ENCODE peak calls at places on chromosomes 2 and 18, in five cellular contexts. R is heart left ventricle; H is CD8-positive, alpha-beta T cell; D is DND-41; P is psoas muscle. S is an unnamed sample. For H3K4me1, the result is how much of the 10 kb centered on the place peaks cover.

GRCh38 chr2:45780541-45781463 is 129.3 kb downstream of the PRKCE start:
- DNase-seq in H (no peak), D (no peak), R (no peak), P (no peak), S (no peak)

GRCh38 chr2:107989445-107989844 is 3.1 kb downstream of the SLC5A7 start:
- DNase-seq in H (no peak), R (no peak), D (no peak), P (no peak), S (no peak)

GRCh38 chr2:101012706-101013181 is 10.7 kb downstream of the RPL31 start:
- DNase-seq in D (peak), P (no peak), H (peak), R (no peak), S (no peak)

GRCh38 chr18:3067213-3068118 is 54.5 kb upstream of the LPIN2 start:
- DNase-seq in H (no peak), D (no peak), R (peak), P (no peak), S (peak)

GRCh38 chr2:145006957-145007672 is 487.2 kb upstream of the ZEB2 start:
- DNase-seq in D (no peak), P (peak), H (no peak), R (peak), S (no peak)

GRCh38 chr18:70503060-70503459 is 214.2 kb downstream of the SOCS6 start:
- DNase-seq in P (no peak), D (no peak), R (no peak), H (no peak), S (no peak)

GRCh38 chr2:199932312-199932855 is 21.3 kb downstream of the C2orf69 start:
- DNase-seq in D (no peak), P (no peak), R (no peak), H (no peak), S (no peak)

GRCh38 chr2:163592954-163593622 is 142.7 kb downstream of the FIGN start:
- DNase-seq in H (no peak), R (no peak), D (no peak), P (no peak), S (no peak)

GRCh38 chr2:173808676-173809075 is 156.5 kb downstream of the SP3 start:
- DNase-seq in H (no peak), P (no peak), D (no peak), R (no peak), S (no peak)

GRCh38 chr2:211688196-211688595 is 850.4 kb downstream of the ERBB4 start:
- DNase-seq in R (no peak), D (no peak), P (no peak), H (no peak), S (no peak)

GRCh38 chr2:17962874-17963273 is 84.4 kb downstream of the KCNS3 start:
- DNase-seq in H (no peak), D (no peak), R (no peak), P (no peak), S (no peak)

GRCh38 chr2:12087671-12088380 is 341.4 kb downstream of the LPIN1 start:
- DNase-seq in P (no peak), R (no peak), D (no peak), H (no peak), S (no peak)

GRCh38 chr2:22449676-22450075 is 935.3 kb upstream of the KLHL29 start:
- DNase-seq in H (no peak), P (no peak), R (no peak), D (no peak), S (no peak)

GRCh38 chr18:78781601-78781960 is 198.0 kb upstream of the SALL3 start:
- DNase-seq in R (no peak), D (no peak), P (no peak), H (no peak), S (no peak)

GRCh38 chr2:145123606-145124005 is 603.7 kb upstream of the ZEB2 start:
- DNase-seq in P (peak), H (no peak), D (no peak), R (peak), S (no peak)

GRCh38 chr2:77156599-77156998 is 365.6 kb downstream of the LRRTM4 start:
- DNase-seq in R (no peak), H (no peak), D (no peak), P (no peak), S (no peak)

GRCh38 chr2:8886197-8886508 is 48.7 kb upstream of the KIDINS220 start:
- DNase-seq in D (no peak), H (no peak), R (no peak), P (no peak), S (no peak)

GRCh38 chr2:26274058-26274613 is 29.4 kb downstream of the HADHB start:
- DNase-seq in D (no peak), R (peak), P (peak), H (no peak), S (no peak)

GRCh38 chr2:9517118-9517782 is 38.4 kb downstream of the ADAM17 start:
- DNase-seq in D (no peak), P (no peak), H (no peak), R (no peak), S (no peak)

GRCh38 chr2:236236559-236237450 is 27.4 kb downstream of the ASB18 start:
- DNase-seq in D (no peak), R (no peak), P (no peak), H (no peak), S (no peak)

GRCh38 chr2:207767461-207768167 is 2.1 kb downstream of the FZD5 start:
- DNase-seq in R (peak), P (peak), D (no peak), H (no peak), S (no peak)

GRCh38 chr2:28981016-28981441 is at the start of gene TOGARAM2:
- DNase-seq in R (no peak), H (no peak), P (no peak), D (no peak), S (no peak)

GRCh38 chr2:111634050-111634784 is 249.8 kb downstream of the ANAPC1 start:
- DNase-seq in R (no peak), P (no peak), H (no peak), D (peak), S (no peak)

GRCh38 chr2:239910404-239910803 is 114.7 kb downstream of the NDUFA10 start:
- DNase-seq in H (no peak), D (no peak), P (no peak), R (peak), S (no peak)

GRCh38 chr2:193272011-193272410 is 1077.3 kb upstream of the TMEFF2 start:
- DNase-seq in R (no peak), P (no peak), D (no peak), H (no peak), S (no peak)

GRCh38 chr2:238151628-238152235 is 7.0 kb upstream of the ERFE start:
- DNase-seq in H (no peak), R (no peak), D (no peak), P (no peak), S (no peak)

GRCh38 chr2:218217366-218218309 is 649 bp downstream of the ARPC2 start:
- DNase-seq in P (peak), D (peak), R (peak), H (peak), S (peak)

GRCh38 chr18:44411971-44412370 is 268.7 kb upstream of the SETBP1 start:
- DNase-seq in H (no peak), R (no peak), P (no peak), D (no peak), S (no peak)

GRCh38 chr2:26914963-26915310 is 55.5 kb upstream of the MAPRE3 start:
- DNase-seq in H (no peak), P (no peak), D (no peak), R (no peak), S (no peak)

GRCh38 chr2:23901966-23902942 is 24.7 kb downstream of the ATAD2B start:
- DNase-seq in D (no peak), R (no peak), H (no peak), P (no peak), S (no peak)

GRCh38 chr2:16240459-16240858 is 300.1 kb downstream of the MYCN start:
- DNase-seq in R (no peak), H (no peak), P (no peak), D (no peak), S (no peak)

GRCh38 chr2:63053235-63053888 is 2.7 kb downstream of the OTX1 start:
- DNase-seq in H (no peak), P (no peak), D (no peak), R (no peak), S (no peak)

GRCh38 chr2:186496401-186496800 is 10.3 kb downstream of the ZC3H15 start:
- DNase-seq in P (no peak), R (no peak), H (no peak), D (no peak), S (no peak)

GRCh38 chr2:42142476-42143184 is 26.5 kb upstream of the EML4 start:
- DNase-seq in P (no peak), D (no peak), H (no peak), R (no peak), S (no peak)
- H3K4me1 ChIP-seq in P (under half), D (under half), H (under half), R (under half), S (under half)

DNA sequence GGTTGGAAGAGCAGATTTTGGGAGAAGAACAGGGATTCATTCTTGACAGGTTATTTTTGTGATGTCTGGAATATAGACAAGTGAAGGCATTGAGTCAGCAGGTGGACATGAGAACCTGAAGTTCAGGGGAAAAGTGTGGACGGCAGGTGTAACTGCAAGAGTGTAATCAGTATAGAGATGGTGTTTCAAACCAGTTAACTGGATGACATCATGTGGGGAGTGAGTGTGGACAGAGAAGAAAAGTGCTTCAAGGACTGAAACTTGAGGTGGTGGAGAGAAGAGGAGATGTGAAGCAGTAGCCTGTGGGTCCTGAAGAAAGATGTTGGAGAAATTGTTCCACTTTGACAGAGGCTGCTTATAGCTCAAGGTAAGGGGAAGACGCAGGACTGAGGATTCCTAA is 7.1 kb downstream of the IL1RL1 start:
- DNase-seq in P (no peak), D (no peak), R (no peak), H (no peak), S (no peak)
- H3K4me3 ChIP-seq in P (no peak), D (no peak), R (no peak), H (no peak), S (no peak)

DNA sequence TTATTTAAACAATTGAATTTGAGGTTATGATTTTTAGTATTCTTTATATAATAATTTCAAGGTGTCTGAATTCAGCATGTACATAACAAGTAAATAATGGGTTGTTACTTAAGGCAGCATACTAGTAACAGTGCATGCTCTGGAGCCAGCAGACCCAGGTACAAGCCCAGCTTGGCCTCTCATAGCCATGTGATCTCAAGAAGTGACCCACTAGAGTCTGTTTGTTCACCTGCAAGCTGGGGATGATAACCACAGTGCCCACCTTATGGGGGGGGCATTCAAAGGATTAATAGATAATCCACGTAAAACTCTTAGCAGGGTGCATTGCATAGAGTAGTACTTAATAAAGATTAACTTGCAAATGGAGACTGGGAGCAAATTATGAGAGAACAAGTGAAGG is 163.6 kb downstream of the TRABD2A start:
- DNase-seq in D (no peak), P (no peak), H (no peak), R (no peak), S (no peak)
- H3K27ac ChIP-seq in D (no peak), P (no peak), H (no peak), R (no peak), S (peak)

GRCh38 chr2:46801731-46802664 is 113.6 kb downstream of the MCFD2 start:
- DNase-seq in P (no peak), H (no peak), R (no peak), D (no peak), S (no peak)

GRCh38 chr2:46798998-46799698 is 116.5 kb downstream of the MCFD2 start:
- DNase-seq in H (no peak), R (no peak), P (no peak), D (no peak), S (no peak)

GRCh38 chr2:46798041-46798440 is 117.6 kb downstream of the MCFD2 start:
- DNase-seq in H (no peak), P (no peak), D (no peak), R (no peak), S (no peak)

GRCh38 chr2:46800625-46801024 is 115.0 kb downstream of the MCFD2 start:
- DNase-seq in R (no peak), H (no peak), P (no peak), D (no peak), S (no peak)

DNA sequence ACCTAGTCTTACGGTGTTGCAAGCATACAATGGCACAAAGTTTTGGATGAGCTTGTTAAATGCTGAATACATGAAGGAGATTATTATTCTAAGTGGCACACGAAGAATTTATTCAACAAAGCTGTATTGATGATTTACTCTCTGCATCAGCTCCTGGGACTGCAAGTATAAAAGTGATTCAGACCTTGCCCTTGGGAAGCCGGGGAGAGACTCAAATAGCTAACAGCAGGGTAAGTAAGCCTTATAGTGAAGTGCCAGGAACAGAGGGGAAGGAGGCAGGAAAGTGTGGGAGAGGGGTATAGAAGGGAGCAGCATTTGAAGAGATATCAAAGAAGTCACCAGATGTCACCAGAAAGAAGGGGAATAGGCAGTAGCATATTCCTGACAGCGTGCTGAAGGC is 115.4 kb downstream of the MCFD2 start:
- DNase-seq in H (no peak), R (no peak), P (no peak), D (no peak), S (no peak)
- H3K4me1 ChIP-seq in H (under half), R (under half), P (under half), D (under half), S (under half)

GRCh38 chr18:28171837-28172236 is 5.1 kb downstream of the CDH2 start:
- DNase-seq in D (no peak), R (no peak), H (no peak), P (no peak), S (no peak)

GRCh38 chr18:28175047-28175929 is 1.6 kb downstream of the CDH2 start:
- DNase-seq in R (peak), H (no peak), P (peak), D (peak), S (no peak)

GRCh38 chr18:28176674-28176932 is 327 bp downstream of the CDH2 start:
- DNase-seq in R (no peak), D (no peak), P (no peak), H (no peak), S (no peak)

GRCh38 chr18:28175930-28176673 is 828 bp downstream of the CDH2 start:
- DNase-seq in P (no peak), R (no peak), H (no peak), D (peak), S (no peak)

DNA sequence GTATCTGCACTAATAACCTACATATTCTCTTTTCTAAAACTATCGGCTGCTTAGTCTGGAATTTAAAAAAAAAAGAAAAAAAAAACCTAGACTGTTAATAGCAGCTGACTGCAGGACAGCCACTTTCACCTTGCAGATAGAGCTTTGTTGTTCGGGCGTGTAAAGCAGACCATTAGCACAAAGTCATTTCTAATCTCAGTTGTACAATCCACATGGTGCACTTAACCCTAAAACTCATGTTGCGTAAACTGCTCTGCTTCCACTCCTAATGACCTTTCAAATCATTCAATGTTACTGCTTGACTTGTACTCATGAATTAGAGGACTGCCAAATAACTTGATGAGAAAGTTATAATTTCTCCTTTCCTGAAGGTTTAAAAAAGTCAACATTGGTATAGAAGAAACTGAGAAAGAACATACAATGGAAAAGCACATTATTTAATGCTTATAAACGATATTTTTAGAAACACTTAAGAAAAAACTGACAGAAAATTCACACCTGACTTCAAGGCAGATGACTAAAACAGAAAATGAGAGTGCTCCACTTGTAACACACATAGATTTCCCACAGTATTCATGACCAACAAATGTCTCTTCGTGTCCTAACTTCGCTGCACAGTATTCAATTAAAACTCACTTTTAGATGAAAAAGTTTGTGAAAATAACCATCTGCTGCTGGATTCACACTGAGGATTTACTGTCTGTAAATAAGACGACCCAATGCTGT is 2.6 kb downstream of the CDH2 start:
- DNase-seq in D (no peak), R (no peak), H (no peak), P (no peak), S (no peak)
- H3K4me3 ChIP-seq in D (no peak), R (peak), H (no peak), P (no peak), S (no peak)

GRCh38 chr18:57631697-57632096 is 10.1 kb upstream of the NARS1 start:
- DNase-seq in D (no peak), R (no peak), H (no peak), P (no peak), S (no peak)
- H3K27ac ChIP-seq in D (peak), R (no peak), H (no peak), P (no peak), S (no peak)

DNA sequence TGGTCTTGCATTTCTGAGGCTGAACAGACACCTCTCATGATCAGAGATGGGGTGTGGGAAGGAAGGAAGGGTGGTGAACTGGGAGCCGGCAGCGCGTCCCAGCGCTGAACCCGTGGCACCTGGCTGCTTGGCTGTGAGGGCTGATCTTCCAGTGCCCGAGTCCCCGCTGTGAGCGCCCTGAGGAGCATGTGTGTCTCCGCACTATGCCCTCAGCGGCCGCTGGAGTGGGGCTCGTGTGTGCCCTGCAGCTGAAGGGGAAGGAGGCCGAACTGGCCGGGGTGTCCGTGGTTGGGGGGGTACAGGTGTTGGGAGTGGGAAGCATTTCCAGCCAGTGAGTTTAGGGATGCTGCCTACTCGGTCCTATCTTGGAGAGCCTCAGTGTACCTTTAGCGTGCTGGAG is 82.2 kb downstream of the LDLRAD4 start:
- DNase-seq in H (no peak), D (no peak), R (no peak), P (no peak), S (no peak)
- H3K4me1 ChIP-seq in H (under half), D (under half), R (under half), P (under half), S (under half)

S was measured in naive thymus-derived CD4-positive, alpha-beta T cell.